ENCODE peak calls at places on chromosomes 3 and 15, in five cellular contexts. I, Y, X, G and A are unnamed samples.
A peak's percentile ranks its signal among the peaks of the same experiment; 100 is the strongest.

GRCh38 chr15:38868326-38869114 is 303.9 kb upstream of the RASGRP1 start:
- DNase-seq in I (no peak), G (no peak), X (peak; percentile 3), Y (peak; percentile 76), A (peak; percentile 97)

GRCh38 chr15:39887832-39888231 is 32.2 kb downstream of the GPR176 start:
- DNase-seq in Y (no peak), G (no peak), I (peak; percentile 12), X (peak; percentile 3), A (peak; percentile 67)

GRCh38 chr3:4271834-4272233 is 31.3 kb upstream of the SETMAR start:
- DNase-seq in Y (peak; percentile 15), X (peak; percentile 19), I (no peak), G (no peak), A (peak; percentile 5)

GRCh38 chr3:191775451-191776233 is 314.7 kb downstream of the PYDC2 start:
- DNase-seq in X (peak; percentile 21), Y (peak; percentile 24), G (no peak), I (no peak), A (peak; percentile 96)

GRCh38 chr3:32304510-32304909 is 66.0 kb downstream of the CMTM8 start:
- DNase-seq in X (no peak), G (no peak), I (no peak), Y (no peak), A (no peak)

GRCh38 chr15:46120713-46121112 is 485.9 kb downstream of the SQOR start:
- DNase-seq in X (no peak), I (no peak), G (no peak), Y (no peak), A (no peak)

GRCh38 chr3:38907426-38907825 is 91.4 kb upstream of the SCN10A start:
- DNase-seq in G (no peak), I (no peak), Y (peak; percentile 4), X (no peak), A (peak; percentile 0)

GRCh38 chr3:71389911-71390573 is 193.5 kb downstream of the FOXP1 start:
- DNase-seq in Y (no peak), X (no peak), I (peak; percentile 2), G (peak; percentile 22), A (peak; percentile 15)

GRCh38 chr15:75646944-75647364 is 758 bp upstream of the SNX33 start:
- DNase-seq in Y (no peak), G (no peak), I (no peak), X (no peak), A (peak; percentile 31)

GRCh38 chr15:100060276-100060926 is 281.4 kb downstream of the ADAMTS17 start:
- DNase-seq in G (no peak), Y (peak; percentile 70), I (peak; percentile 15), X (no peak), A (peak; percentile 65)

GRCh38 chr3:115922681-115923347 is 299.5 kb downstream of the GAP43 start:
- DNase-seq in X (peak; percentile 12), G (no peak), I (peak; percentile 0), Y (peak; percentile 20), A (peak; percentile 33)

GRCh38 chr3:159260049-159260662 is 458.3 kb downstream of the MFSD1 start:
- DNase-seq in G (no peak), X (peak; percentile 45), Y (peak; percentile 59), I (peak; percentile 73), A (peak; percentile 79)

GRCh38 chr15:29269485-29270168 is at the start of gene NSMCE3:
- DNase-seq in X (peak; percentile 65), I (peak; percentile 80), G (peak; percentile 91), Y (peak; percentile 40), A (peak; percentile 81)

GRCh38 chr15:45126535-45127158 is 3.0 kb downstream of the DUOXA1 start:
- DNase-seq in X (peak; percentile 36), I (peak; percentile 13), Y (no peak), G (peak; percentile 23), A (peak; percentile 30)

GRCh38 chr3:126938520-126939346 is 44.2 kb upstream of the PLXNA1 start:
- DNase-seq in Y (no peak), G (no peak), I (no peak), X (no peak), A (peak; percentile 58)

GRCh38 chr3:134974621-134975020 is 179.6 kb downstream of the EPHB1 start:
- DNase-seq in G (no peak), Y (no peak), X (no peak), I (no peak), A (peak; percentile 26)

GRCh38 chr3:65483475-65483874 is 555.2 kb downstream of the MAGI1 start:
- DNase-seq in X (no peak), Y (no peak), G (no peak), I (peak; percentile 16), A (no peak)

GRCh38 chr15:66734961-66735908 is 33.2 kb downstream of the SMAD6 start:
- DNase-seq in G (no peak), Y (no peak), I (no peak), X (no peak), A (no peak)

GRCh38 chr15:79981861-79982455 is 11.0 kb upstream of the BCL2A1 start:
- DNase-seq in G (no peak), Y (no peak), I (no peak), X (no peak), A (no peak)

GRCh38 chr3:32733631-32734229 is 48.7 kb downstream of the CNOT10 start:
- DNase-seq in Y (no peak), I (no peak), X (peak; percentile 19), G (no peak), A (peak; percentile 27)

GRCh38 chr3:52402706-52403270 is 42.1 kb downstream of the SEMA3G start:
- DNase-seq in Y (no peak), X (no peak), G (no peak), I (no peak), A (no peak)

GRCh38 chr3:132461544-132461943 is 44.2 kb downstream of the DNAJC13 start:
- DNase-seq in G (no peak), I (no peak), Y (no peak), X (no peak), A (no peak)

GRCh38 chr3:124558898-124559649 is 171.2 kb upstream of the UMPS start:
- DNase-seq in X (peak; percentile 48), G (no peak), I (peak; percentile 86), Y (peak; percentile 85), A (peak; percentile 100)

GRCh38 chr3:16697437-16698258 is 92.4 kb upstream of the DAZL start:
- DNase-seq in I (no peak), X (no peak), Y (peak; percentile 11), G (no peak), A (peak; percentile 12)

GRCh38 chr3:82293867-82294266 is 532.4 kb upstream of the GBE1 start:
- DNase-seq in G (no peak), I (no peak), X (no peak), Y (no peak), A (peak; percentile 2)

GRCh38 chr3:9301091-9301490 is 51.6 kb upstream of the SRGAP3 start:
- DNase-seq in G (no peak), Y (no peak), X (no peak), I (no peak), A (peak; percentile 16)

GRCh38 chr15:47985568-47985967 is 135.2 kb upstream of the SLC24A5 start:
- DNase-seq in Y (no peak), G (no peak), X (no peak), I (no peak), A (no peak)

GRCh38 chr3:179015551-179016020 is 56.0 kb downstream of the ZMAT3 start:
- DNase-seq in I (peak; percentile 77), Y (peak; percentile 59), G (peak; percentile 60), X (peak; percentile 69), A (peak; percentile 85)

GRCh38 chr3:100522125-100522524 is 29.7 kb downstream of the TMEM45A start:
- DNase-seq in X (no peak), Y (no peak), I (no peak), G (no peak), A (no peak)

GRCh38 chr3:82475306-82475705 is 713.9 kb upstream of the GBE1 start:
- DNase-seq in I (no peak), Y (no peak), G (no peak), X (no peak), A (peak; percentile 10)